ENCODE peak calls at places on chromosomes 16 and 17, in four cellular contexts. X, V, P and H are unnamed samples. For H3K4me1, the result is how much of the 10 kb centered on the place peaks cover.

GRCh38 chr17:20267459-20267842 is 199.9 kb downstream of the LGALS9B start:
- DNase-seq in X (no peak), V (no peak), P (no peak), H (no peak)

GRCh38 chr17:1123397-1124237 is 56.2 kb downstream of the ABR start:
- DNase-seq in X (no peak), V (peak), P (no peak), H (no peak)

GRCh38 chr17:64155751-64156544 is 26.0 kb upstream of the ERN1 start:
- DNase-seq in X (peak), V (peak), P (no peak), H (no peak)

GRCh38 chr17:81097134-81097942 is 62.4 kb downstream of the BAIAP2 start:
- DNase-seq in X (peak), V (peak), P (peak), H (peak)

GRCh38 chr16:24540575-24541240 is 1.3 kb downstream of the RBBP6 start:
- DNase-seq in X (no peak), V (no peak), P (peak), H (peak)

GRCh38 chr16:8548166-8548565 is 42.1 kb downstream of the TMEM114 start:
- DNase-seq in X (no peak), V (peak), P (no peak), H (no peak)

GRCh38 chr16:11205754-11206459 is 50.1 kb downstream of the SOCS1 start:
- DNase-seq in X (no peak), V (no peak), P (peak), H (no peak)

GRCh38 chr17:72270530-72270929 is 149.7 kb downstream of the SOX9 start:
- DNase-seq in X (peak), V (no peak), P (no peak), H (peak)

GRCh38 chr16:27461483-27462171 is 59.7 kb downstream of the IL21R start:
- DNase-seq in X (no peak), V (no peak), P (no peak), H (no peak)

GRCh38 chr17:18039535-18040286 is 503 bp downstream of the GID4 start:
- DNase-seq in X (no peak), V (peak), P (peak), H (peak)

GRCh38 chr17:75723201-75723930 is 2.1 kb downstream of the ITGB4 start:
- DNase-seq in X (peak), V (peak), P (no peak), H (no peak)

DNA sequence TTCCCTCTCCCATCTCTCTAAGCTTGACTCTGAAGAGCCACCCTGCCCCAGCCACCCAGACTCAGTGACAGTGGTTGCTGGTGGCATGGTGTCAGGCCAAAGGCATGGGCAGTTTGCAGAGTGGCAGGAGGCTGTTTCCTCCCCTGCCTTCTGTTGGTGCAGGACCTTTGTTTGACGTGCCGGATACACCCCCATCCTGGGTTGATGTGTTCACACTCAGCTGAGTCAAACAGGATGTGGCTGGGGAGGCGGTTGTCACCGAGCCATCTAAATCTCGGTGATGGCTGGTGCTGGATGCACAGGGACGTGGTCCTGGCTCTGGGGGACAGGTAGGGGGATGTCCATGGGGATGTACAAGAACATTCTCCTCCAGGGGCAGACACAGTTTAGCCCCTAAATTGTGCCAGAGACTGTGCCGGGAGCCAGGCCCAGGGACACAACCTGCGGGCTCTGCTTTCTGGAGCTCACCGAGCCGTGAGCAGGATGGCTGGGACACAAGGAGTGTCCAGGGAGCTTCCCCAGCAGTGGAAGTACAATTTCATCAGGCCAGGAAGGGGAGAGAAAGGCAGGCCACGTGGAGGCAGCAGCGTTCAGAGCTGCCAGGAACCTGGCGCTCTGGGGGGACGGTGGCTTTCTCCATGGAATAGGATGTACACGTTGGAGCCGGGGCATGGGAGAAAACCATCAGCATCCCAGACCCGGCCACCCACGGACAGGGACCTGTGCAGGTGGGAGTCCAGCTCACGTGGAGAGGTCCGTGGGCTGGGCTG is 264.2 kb downstream of the SEC14L1 start:
- DNase-seq in X (peak), V (peak), P (no peak), H (peak)
- H3K4me1 ChIP-seq in X (half or more), V (under half), P (under half), H (under half)

DNA sequence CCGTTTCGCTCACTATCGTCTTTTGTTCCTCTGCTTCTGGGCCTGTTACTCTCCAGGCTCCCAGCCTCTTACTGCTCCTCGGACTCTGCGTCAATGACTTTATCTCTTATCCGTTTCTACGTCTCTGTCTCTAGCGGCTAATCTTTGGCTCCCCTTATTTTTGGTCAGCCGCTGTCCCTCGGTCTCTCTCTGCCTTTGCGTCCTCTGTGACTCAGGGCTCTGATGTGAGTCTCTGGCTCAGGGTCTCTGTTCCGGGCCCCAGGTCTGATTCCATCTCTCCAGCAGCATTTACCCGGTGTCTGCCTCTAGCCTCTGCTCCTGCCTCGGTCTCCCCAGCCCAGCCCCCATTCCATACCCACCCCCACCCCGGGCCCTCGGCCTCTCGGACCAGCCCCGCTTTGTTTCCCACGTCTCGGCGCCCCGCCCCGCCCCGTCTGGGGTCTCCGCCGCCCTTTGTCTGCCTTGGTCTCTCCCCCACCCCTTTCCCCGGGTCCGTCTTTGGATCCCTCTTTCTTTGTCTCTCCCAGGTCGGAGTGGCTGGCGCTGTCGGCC is 541 bp upstream of the ZNF48 start:
- DNase-seq in X (no peak), V (no peak), P (peak), H (peak)
- H3K27ac ChIP-seq in X (peak), V (peak), P (peak), H (peak)

GRCh38 chr16:85178006-85178591 is 65.8 kb upstream of the CIBAR2 start:
- DNase-seq in X (no peak), V (no peak), P (no peak), H (no peak)

GRCh38 chr16:85178596-85178995 is 66.3 kb upstream of the CIBAR2 start:
- DNase-seq in X (no peak), V (no peak), P (no peak), H (no peak)

GRCh38 chr16:85175724-85176233 is 63.5 kb upstream of the CIBAR2 start:
- DNase-seq in X (no peak), V (no peak), P (no peak), H (no peak)

GRCh38 chr16:85176541-85177447 is 64.5 kb upstream of the CIBAR2 start:
- DNase-seq in X (no peak), V (no peak), P (no peak), H (no peak)

DNA sequence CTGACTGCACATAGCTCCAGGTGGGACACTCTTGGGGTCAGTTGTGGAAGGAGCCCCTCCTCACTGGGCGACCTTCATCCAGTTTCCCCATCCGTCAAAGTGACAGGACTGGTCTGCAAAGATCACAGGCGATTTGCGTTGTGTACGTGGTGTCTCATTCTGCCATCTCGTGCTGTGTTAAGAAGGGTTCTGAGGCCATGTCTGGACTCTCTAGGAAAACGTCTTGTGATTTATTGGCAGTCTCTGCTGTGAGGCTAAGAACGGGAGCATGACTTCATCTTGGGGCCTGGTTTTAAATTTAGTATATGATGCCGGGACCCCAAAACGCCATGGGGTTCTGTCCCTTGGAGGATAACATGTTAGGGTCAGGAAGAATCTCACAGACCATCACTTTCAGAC is 65.2 kb upstream of the CIBAR2 start:
- DNase-seq in X (no peak), V (no peak), P (no peak), H (no peak)
- H3K4me1 ChIP-seq in X (half or more), V (under half), P (under half), H (under half)

DNA sequence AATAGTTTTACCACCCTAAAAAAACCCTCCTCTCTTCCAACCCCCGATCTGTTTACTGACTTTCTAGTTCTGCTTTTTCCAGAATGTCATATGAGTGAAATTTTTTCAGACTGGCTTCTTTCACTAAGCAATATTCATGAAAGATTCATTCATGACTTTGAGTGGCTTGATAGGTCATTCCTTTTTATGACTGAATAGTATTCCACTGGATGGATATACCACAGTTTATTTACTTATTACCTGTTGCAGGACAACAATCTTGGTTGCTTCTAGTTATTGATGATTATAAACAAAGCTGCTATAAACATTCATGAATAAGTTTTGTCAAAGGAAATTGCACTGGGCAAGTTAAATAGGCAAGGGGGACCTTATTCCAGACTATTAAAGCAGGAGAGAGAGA is 264.2 kb downstream of the UTP18 start:
- DNase-seq in X (no peak), V (no peak), P (no peak), H (no peak)
- H3K27ac ChIP-seq in X (no peak), V (no peak), P (no peak), H (no peak)

GRCh38 chr17:8041249-8041928 is 2.5 kb downstream of the ALOX15B start:
- DNase-seq in X (no peak), V (no peak), P (peak), H (peak)
- H3K4me1 ChIP-seq in X (under half), V (under half), P (under half), H (under half)

DNA sequence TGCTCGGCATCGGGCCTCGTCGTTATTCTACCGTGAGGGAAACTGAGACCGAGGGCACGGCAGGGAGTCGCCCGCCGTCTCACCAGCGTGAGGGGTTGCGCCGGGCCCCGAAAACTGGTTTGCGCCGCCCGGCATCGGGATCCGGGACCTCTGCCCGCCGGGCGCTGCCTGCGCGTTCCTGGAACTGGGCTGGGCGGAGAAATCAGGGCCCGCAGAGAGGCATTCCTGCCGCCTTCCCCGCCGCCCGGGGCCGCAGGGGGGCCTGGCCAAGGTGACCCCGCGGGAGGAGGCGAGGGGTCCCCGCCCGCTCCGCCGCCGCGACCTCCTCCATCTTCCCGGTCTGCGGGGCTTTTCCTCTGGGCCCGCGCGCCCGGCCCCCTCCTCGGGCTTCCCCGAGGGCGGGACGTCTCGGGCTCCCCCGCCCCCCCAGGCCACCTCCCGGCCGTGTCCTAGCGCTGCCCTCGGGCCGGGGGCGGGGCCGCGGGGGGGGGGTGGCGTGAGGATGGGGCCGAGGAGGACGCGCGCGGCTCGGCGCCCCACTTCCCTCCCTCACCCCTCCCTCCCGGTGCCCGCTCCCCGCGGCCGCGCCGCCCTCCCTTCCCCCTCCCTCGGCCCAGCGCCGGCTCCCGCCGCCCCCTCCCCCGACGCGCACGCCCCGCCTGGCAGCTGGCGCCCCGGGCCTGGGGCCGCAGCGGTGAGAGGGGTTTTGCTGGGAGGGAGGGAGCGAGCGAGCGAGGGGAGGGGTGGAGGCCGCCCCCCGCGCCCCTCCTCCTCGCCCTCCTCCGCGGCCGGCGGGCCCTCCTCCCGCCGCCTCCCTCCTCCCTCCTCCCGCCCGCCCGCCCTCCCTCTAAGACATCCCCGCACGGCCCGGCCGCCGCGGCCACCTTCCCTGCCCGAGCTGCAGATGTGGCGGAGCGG is at the start of gene GLIS2:
- DNase-seq in X (peak), V (peak), P (peak), H (peak)
- H3K27ac ChIP-seq in X (peak), V (peak), P (peak), H (peak)

GRCh38 chr17:35790826-35791225 is 4.6 kb downstream of the MMP28 start:
- DNase-seq in X (no peak), V (no peak), P (no peak), H (no peak)

GRCh38 chr17:35784895-35785294 is 10.5 kb downstream of the MMP28 start:
- DNase-seq in X (no peak), V (no peak), P (no peak), H (no peak)

GRCh38 chr17:35789044-35789443 is 6.4 kb downstream of the MMP28 start:
- DNase-seq in X (no peak), V (no peak), P (no peak), H (no peak)

GRCh38 chr17:35788504-35788998 is 6.9 kb downstream of the MMP28 start:
- DNase-seq in X (no peak), V (no peak), P (no peak), H (peak)

DNA sequence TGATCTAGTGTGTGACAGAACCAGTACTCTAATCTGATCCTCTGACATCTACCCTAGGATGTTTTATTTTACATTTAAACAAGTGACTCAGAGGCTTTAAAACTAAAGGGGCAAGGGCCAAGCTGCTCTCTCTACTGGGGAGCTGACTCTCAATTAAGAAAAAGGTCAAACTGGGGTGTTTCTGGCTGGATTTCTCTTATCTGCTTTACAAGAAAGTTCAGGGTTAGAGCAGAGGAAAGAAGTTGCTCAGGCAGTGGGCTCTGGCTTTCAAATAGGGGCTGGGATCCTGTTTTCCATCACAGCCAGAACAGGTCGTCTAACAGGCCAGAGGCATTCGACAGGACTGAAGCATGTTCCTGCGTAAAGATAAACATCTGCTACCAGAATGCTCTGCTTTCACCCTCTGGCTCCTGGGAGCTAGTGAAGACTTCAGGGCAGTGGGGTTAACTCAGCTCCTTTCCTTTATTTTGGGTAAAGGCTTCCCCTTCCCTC is 8.5 kb downstream of the MMP28 start:
- DNase-seq in X (no peak), V (no peak), P (no peak), H (peak)
- H3K4me1 ChIP-seq in X (under half), V (under half), P (under half), H (under half)

GRCh38 chr16:84641643-84642358 is 6.5 kb upstream of the KLHL36 start:
- DNase-seq in X (no peak), V (no peak), P (no peak), H (no peak)
- H3K27ac ChIP-seq in X (peak), V (no peak), P (no peak), H (no peak)

GRCh38 chr16:81551821-81552304 is 107.3 kb downstream of the CMIP start:
- DNase-seq in X (peak), V (no peak), P (no peak), H (no peak)

GRCh38 chr16:81553814-81554675 is 109.4 kb downstream of the CMIP start:
- DNase-seq in X (no peak), V (peak), P (peak), H (no peak)

GRCh38 chr16:81554993-81555392 is 110.4 kb downstream of the CMIP start:
- DNase-seq in X (no peak), V (no peak), P (no peak), H (no peak)

GRCh38 chr16:81552743-81553079 is 108.1 kb downstream of the CMIP start:
- DNase-seq in X (no peak), V (no peak), P (no peak), H (no peak)

GRCh38 chr16:81553080-81553813 is 108.6 kb downstream of the CMIP start:
- DNase-seq in X (no peak), V (no peak), P (no peak), H (no peak)
- H3K4me1 ChIP-seq in X (half or more), V (half or more), P (under half), H (under half)